ENCODE peak calls at places on chromosomes 1 and 21, in nine cellular contexts. O, J, U, S, L, C, X, V and E are unnamed samples.

GRCh38 chr1:87212431-87213125 is 116.1 kb upstream of the LMO4 start:
- DNase-seq in O (no peak), J (no peak), U (no peak), S (no peak), L (peak), C (no peak), X (no peak), V (no peak), E (no peak)

GRCh38 chr1:116807394-116807793 is 53.2 kb downstream of the CD2 start:
- DNase-seq in O (no peak), J (no peak), U (no peak), S (no peak), L (no peak), C (no peak), X (no peak), V (no peak), E (no peak)

GRCh38 chr21:14591882-14592281 is 45.8 kb upstream of the SAMSN1 start:
- DNase-seq in O (no peak), J (peak), U (no peak), S (no peak), L (no peak), C (no peak), X (no peak), V (no peak), E (no peak)

GRCh38 chr1:18128298-18128697 is 20.7 kb downstream of the IGSF21 start:
- DNase-seq in O (no peak), J (no peak), U (no peak), S (no peak), L (no peak), C (peak), X (no peak), V (no peak), E (no peak)

GRCh38 chr1:19813651-19813960 is 1.5 kb downstream of the RNF186 start:
- DNase-seq in O (no peak), J (no peak), U (no peak), S (peak), L (no peak), C (no peak), X (no peak), V (no peak), E (no peak)

GRCh38 chr1:156113263-156114004 is 1.1 kb upstream of the LMNA start:
- DNase-seq in O (no peak), J (no peak), U (no peak), S (no peak), L (no peak), C (peak), X (no peak), V (no peak), E (no peak)

GRCh38 chr21:25691931-25692330 is 42.8 kb downstream of the ATP5PF start:
- DNase-seq in O (no peak), J (no peak), U (no peak), S (no peak), L (no peak), C (no peak), X (no peak), V (no peak), E (no peak)

GRCh38 chr1:23083714-23084480 is 64.6 kb downstream of the KDM1A start:
- DNase-seq in O (peak), J (no peak), U (no peak), S (no peak), L (no peak), C (no peak), X (no peak), V (no peak), E (no peak)

GRCh38 chr1:168504064-168504837 is 39.5 kb downstream of the XCL2 start:
- DNase-seq in O (no peak), J (no peak), U (no peak), S (peak), L (peak), C (no peak), X (peak), V (no peak), E (no peak)

GRCh38 chr1:10668241-10668761 is 128.1 kb downstream of the CASZ1 start:
- DNase-seq in O (no peak), J (no peak), U (peak), S (no peak), L (no peak), C (no peak), X (no peak), V (no peak), E (no peak)

GRCh38 chr1:185111873-185112272 is 44.9 kb downstream of the TRMT1L start:
- DNase-seq in O (no peak), J (no peak), U (no peak), S (no peak), L (no peak), C (no peak), X (no peak), V (no peak), E (no peak)

GRCh38 chr1:244092293-244093264 is 41.5 kb downstream of the ZBTB18 start:
- DNase-seq in O (no peak), J (peak), U (no peak), S (no peak), L (peak), C (peak), X (no peak), V (no peak), E (no peak)

GRCh38 chr21:44092201-44092600 is 15.0 kb upstream of the PWP2 start:
- DNase-seq in O (no peak), J (no peak), U (no peak), S (peak), L (no peak), C (peak), X (no peak), V (no peak), E (peak)

GRCh38 chr1:42305639-42306038 is 29.4 kb downstream of the FOXJ3 start:
- DNase-seq in O (no peak), J (no peak), U (no peak), S (no peak), L (peak), C (no peak), X (no peak), V (no peak), E (no peak)

GRCh38 chr1:36871146-36871971 is 163.0 kb downstream of the GRIK3 start:
- DNase-seq in O (no peak), J (no peak), U (no peak), S (peak), L (no peak), C (no peak), X (peak), V (no peak), E (no peak)

GRCh38 chr1:174726167-174726879 is 273.4 kb upstream of the CACYBP start:
- DNase-seq in O (no peak), J (peak), U (no peak), S (no peak), L (peak), C (no peak), X (no peak), V (no peak), E (no peak)

GRCh38 chr1:186782791-186783190 is 46.0 kb upstream of the PLA2G4A start:
- DNase-seq in O (no peak), J (no peak), U (no peak), S (no peak), L (peak), C (no peak), X (no peak), V (no peak), E (no peak)

GRCh38 chr1:200518524-200518923 is 102.0 kb downstream of the KIF14 start:
- DNase-seq in O (no peak), J (no peak), U (no peak), S (no peak), L (peak), C (no peak), X (no peak), V (no peak), E (no peak)

GRCh38 chr21:32770514-32771133 is 931 bp downstream of the PAXBP1 start:
- DNase-seq in O (no peak), J (peak), U (no peak), S (no peak), L (peak), C (no peak), X (no peak), V (no peak), E (no peak)

GRCh38 chr1:183025782-183026774 is 2.9 kb downstream of the LAMC1 start:
- DNase-seq in O (no peak), J (peak), U (no peak), S (no peak), L (no peak), C (no peak), X (no peak), V (no peak), E (no peak)

GRCh38 chr1:17922833-17923232 is 167.7 kb downstream of the ACTL8 start:
- DNase-seq in O (no peak), J (peak), U (peak), S (peak), L (no peak), C (peak), X (no peak), V (no peak), E (no peak)

GRCh38 chr1:178484698-178485225 is 12.0 kb downstream of the CLEC20A start:
- DNase-seq in O (no peak), J (no peak), U (no peak), S (no peak), L (no peak), C (no peak), X (no peak), V (no peak), E (no peak)

GRCh38 chr1:119010201-119010600 is 22.1 kb upstream of the TBX15 start:
- DNase-seq in O (no peak), J (no peak), U (no peak), S (no peak), L (no peak), C (no peak), X (no peak), V (no peak), E (no peak)

GRCh38 chr1:15172405-15173259 is 19.1 kb downstream of the TMEM51 start:
- DNase-seq in O (no peak), J (no peak), U (no peak), S (no peak), L (no peak), C (no peak), X (no peak), V (no peak), E (no peak)

GRCh38 chr1:218058730-218059129 is 226.4 kb upstream of the RRP15 start:
- DNase-seq in O (no peak), J (peak), U (no peak), S (no peak), L (no peak), C (no peak), X (no peak), V (no peak), E (no peak)

GRCh38 chr1:24390924-24391782 is 22.4 kb downstream of the STPG1 start:
- DNase-seq in O (peak), J (peak), U (peak), S (peak), L (peak), C (peak), X (peak), V (peak), E (peak)

GRCh38 chr1:91755176-91755575 is 130.8 kb downstream of the TGFBR3 start:
- DNase-seq in O (no peak), J (no peak), U (no peak), S (peak), L (no peak), C (no peak), X (no peak), V (no peak), E (no peak)

GRCh38 chr21:19011448-19011847 is 607.9 kb upstream of the TMPRSS15 start:
- DNase-seq in O (no peak), J (no peak), U (no peak), S (no peak), L (no peak), C (no peak), X (no peak), V (no peak), E (no peak)

GRCh38 chr1:14878951-14879350 is 274.6 kb upstream of the TMEM51 start:
- DNase-seq in O (no peak), J (no peak), U (no peak), S (no peak), L (no peak), C (no peak), X (no peak), V (no peak), E (no peak)

GRCh38 chr1:209544098-209544497 is 39.4 kb upstream of the CAMK1G start:
- DNase-seq in O (no peak), J (no peak), U (no peak), S (peak), L (no peak), C (no peak), X (no peak), V (no peak), E (no peak)

GRCh38 chr1:242133351-242133750 is 134.5 kb upstream of the MAP1LC3C start:
- DNase-seq in O (no peak), J (no peak), U (no peak), S (no peak), L (no peak), C (no peak), X (no peak), V (no peak), E (no peak)

GRCh38 chr1:87329051-87329755 is 523 bp downstream of the LMO4 start:
- DNase-seq in O (peak), J (peak), U (peak), S (peak), L (peak), C (peak), X (peak), V (peak), E (peak)

GRCh38 chr1:226223786-226224244 is 351 bp downstream of the MIXL1 start:
- DNase-seq in O (peak), J (no peak), U (peak), S (no peak), L (peak), C (peak), X (no peak), V (peak), E (peak)

GRCh38 chr1:46411601-46412341 is 17.7 kb downstream of the FAAH start:
- DNase-seq in O (no peak), J (no peak), U (no peak), S (no peak), L (no peak), C (no peak), X (no peak), V (no peak), E (no peak)
- TF ChIP-seq CTCF in O (no peak), J (peak), U (peak), S (no peak), L (peak), C (no peak), X (peak), V (peak), E (peak)

DNA sequence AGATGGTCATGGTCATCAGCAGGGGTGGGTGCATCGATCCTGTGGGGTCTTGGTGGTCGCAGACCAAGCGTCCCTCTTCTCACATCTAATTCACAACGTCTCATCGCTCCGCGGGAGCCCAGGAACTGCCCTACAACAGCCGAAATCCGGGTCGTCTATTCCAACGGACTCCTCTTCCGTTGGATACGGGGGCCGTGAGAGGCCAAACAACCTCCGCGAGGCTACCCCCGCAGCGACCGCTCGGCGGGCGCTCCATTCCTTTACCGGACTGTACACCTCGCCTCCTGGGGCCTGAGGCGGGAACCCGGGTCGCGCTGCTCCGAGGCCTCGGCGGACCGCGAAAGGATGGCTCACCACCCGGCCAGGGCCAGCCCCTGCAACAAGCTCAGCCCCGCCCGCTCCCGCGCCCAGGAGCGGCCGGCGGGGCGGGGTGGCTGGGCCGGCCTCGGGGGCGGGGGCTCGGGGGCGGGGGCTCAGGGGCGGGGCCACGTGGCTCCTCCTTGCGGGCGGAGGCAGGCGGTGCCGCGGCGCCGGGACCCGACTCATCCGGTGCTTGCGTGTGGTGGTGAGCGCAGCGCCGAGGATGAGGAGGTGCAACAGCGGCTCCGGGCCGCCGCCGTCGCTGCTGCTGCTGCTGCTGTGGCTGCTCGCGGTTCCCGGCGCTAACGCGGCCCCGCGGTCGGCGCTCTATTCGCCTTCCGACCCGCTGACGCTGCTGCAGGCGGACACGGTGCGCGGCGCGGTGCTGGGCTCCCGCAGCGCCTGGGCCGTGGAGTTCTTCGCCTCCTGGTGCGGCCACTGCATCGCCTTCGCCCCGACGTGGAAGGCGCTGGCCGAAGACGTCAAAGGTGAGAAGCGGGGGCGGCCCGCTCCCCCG is at the start of gene QSOX1:
- DNase-seq in O (peak), J (peak), U (peak), S (peak), L (peak), C (peak), X (peak), V (peak), E (peak)
- TF ChIP-seq CTCF in O (peak), J (no peak), U (peak), S (no peak), L (no peak), C (no peak), X (peak), V (peak), E (peak)

GRCh38 chr1:212701910-212702309 is 2.3 kb upstream of the BATF3 start:
- DNase-seq in O (no peak), J (no peak), U (no peak), S (no peak), L (no peak), C (peak), X (no peak), V (no peak), E (no peak)
- TF ChIP-seq CTCF in O (no peak), J (no peak), U (peak), S (no peak), L (no peak), C (no peak), X (no peak), V (no peak), E (no peak)

DNA sequence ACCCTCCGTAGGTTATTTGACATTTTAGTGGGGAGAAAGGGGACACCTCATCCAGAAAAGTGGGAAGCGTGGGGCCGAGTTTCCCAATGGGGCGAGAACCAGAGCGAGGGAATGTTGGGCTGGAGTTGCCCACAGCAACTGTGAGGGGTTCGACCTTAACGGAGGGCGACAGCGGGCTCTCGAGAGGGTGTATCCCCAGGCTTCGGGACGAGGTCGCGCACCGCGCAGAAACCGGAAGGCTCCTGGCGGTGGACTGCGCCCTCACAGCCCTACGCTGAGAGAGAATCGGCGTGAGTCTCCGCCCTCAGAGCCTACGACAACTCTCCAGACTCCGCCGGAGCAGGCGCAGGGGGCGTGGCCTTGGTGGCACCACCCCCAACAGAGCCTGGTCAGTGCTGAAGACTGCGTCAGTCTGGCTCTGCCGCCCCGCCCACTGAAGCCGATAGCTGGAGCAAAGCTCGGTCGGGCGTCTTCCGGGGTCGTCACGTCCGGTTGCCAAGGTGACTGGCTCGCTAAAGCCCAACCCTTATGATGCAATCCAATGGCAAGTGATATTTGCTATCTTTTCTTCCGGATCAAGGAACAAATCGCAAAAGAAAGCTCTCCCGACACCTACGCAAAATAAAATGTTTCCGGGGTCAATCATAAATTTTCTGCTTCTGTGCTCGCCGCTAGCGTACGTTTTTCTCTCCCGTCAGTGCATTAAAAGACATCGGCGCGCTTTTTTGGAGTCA is at the start of gene LRIF1:
- DNase-seq in O (peak), J (peak), U (peak), S (peak), L (peak), C (peak), X (peak), V (peak), E (peak)
- TF ChIP-seq CTCF in O (peak), J (peak), U (peak), S (no peak), L (no peak), C (peak), X (peak), V (peak), E (no peak)

DNA sequence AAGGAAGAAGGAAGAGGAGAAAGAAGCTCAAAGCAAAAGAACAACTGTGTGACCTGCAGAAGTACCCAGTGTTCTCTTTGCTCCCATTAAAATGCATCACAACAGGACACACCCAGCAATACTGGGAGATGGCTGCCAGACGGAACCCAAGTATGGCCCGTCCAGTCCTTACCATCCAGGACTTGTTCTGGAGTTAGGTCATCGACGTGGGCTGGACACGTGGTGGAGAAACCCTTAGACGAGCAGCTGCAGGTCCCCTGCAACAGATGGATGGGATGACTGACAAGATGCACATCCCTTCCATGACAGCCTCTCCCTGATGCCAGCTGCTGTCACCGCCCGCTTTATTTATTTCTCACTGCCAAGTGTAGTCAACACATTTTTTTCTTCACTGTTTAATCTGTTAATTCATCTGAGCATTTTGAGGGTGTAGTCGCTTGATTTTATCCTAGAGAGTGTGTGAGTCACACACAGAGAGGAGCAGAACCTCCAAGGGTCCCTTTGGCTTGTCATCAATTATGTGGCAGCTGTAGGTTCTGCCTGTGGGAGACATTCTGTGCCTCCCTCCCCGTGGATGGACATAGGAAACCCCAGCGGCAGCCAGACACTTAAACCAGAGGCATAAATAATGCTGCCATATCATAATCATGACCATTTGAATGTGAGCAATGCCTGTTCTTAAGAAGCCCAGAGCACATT is 80.9 kb downstream of the ABCA4 start:
- DNase-seq in O (no peak), J (no peak), U (no peak), S (peak), L (peak), C (no peak), X (no peak), V (no peak), E (no peak)
- TF ChIP-seq CTCF in O (no peak), J (no peak), U (peak), S (no peak), L (no peak), C (peak), X (peak), V (peak), E (no peak)

DNA sequence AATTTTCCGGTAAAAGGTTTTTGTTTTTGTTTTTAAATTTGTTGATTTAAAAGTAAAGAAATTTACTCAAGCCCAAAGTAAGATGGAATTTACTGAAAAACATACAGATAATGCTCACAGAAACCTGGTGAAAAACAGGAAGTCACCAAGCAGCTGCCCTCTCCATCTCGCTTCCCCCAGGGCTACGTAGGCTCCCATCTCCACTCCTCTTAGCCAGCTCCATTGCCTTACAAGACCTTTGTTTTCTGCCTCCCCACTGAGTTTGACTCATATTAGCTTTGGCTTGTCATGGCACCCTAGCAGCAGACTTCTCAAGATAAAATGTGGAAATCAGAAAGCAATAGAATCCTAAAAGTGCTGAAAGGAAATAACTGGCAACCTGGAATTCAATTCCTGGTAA is 57.9 kb downstream of the PHTF1 start:
- DNase-seq in O (no peak), J (no peak), U (no peak), S (no peak), L (peak), C (no peak), X (no peak), V (no peak), E (no peak)
- TF ChIP-seq CTCF in O (no peak), J (no peak), U (no peak), S (no peak), L (no peak), C (no peak), X (no peak), V (no peak), E (no peak)